ENCODE peak calls at places on chromosomes 3 and 15, in five cellular contexts. One of them, this sample, is unnamed.

GRCh38 chr3:67386446-67386845 is 268.0 kb downstream of the SUCLG2 start:
- DNase-seq in fibroblast of lung: no peak
- DNase-seq in stimulated activated naive CD8-positive, alpha-beta T cell treated with anti-CD3 and anti-CD28 coated beads, Interleukin-15, Interleukin-2, amounts not matched to agents 100 U/mL and 50 U/mL, for 24 hours: peak; percentile 7
- DNase-seq in bronchial epithelial cell: peak; percentile 73
- DNase-seq in activated T-helper 1 cell treated with anti-CD3 and anti-CD28 coated beads, Interleukin-2, amount 50 U/mL, for 16 hours: no peak
- DNase-seq in this sample: no peak

GRCh38 chr3:117622130-117622841 is 912.7 kb downstream of the TUSC7 start:
- DNase-seq in fibroblast of lung: peak; percentile 83
- DNase-seq in stimulated activated naive CD8-positive, alpha-beta T cell treated with anti-CD3 and anti-CD28 coated beads, Interleukin-15, Interleukin-2, amounts not matched to agents 100 U/mL and 50 U/mL, for 24 hours: no peak
- DNase-seq in bronchial epithelial cell: peak; percentile 96
- DNase-seq in activated T-helper 1 cell treated with anti-CD3 and anti-CD28 coated beads, Interleukin-2, amount 50 U/mL, for 16 hours: no peak
- DNase-seq in this sample: peak; percentile 72

GRCh38 chr3:13581485-13582365 is 32.8 kb downstream of the FBLN2 start:
- DNase-seq in fibroblast of lung: peak; percentile 40
- DNase-seq in stimulated activated naive CD8-positive, alpha-beta T cell treated with anti-CD3 and anti-CD28 coated beads, Interleukin-15, Interleukin-2, amounts not matched to agents 100 U/mL and 50 U/mL, for 24 hours: no peak
- DNase-seq in bronchial epithelial cell: no peak
- DNase-seq in activated T-helper 1 cell treated with anti-CD3 and anti-CD28 coated beads, Interleukin-2, amount 50 U/mL, for 16 hours: no peak
- DNase-seq in this sample: no peak

GRCh38 chr15:100918690-100919480 is at the start of gene LRRK1:
- DNase-seq in fibroblast of lung: peak; percentile 38
- DNase-seq in stimulated activated naive CD8-positive, alpha-beta T cell treated with anti-CD3 and anti-CD28 coated beads, Interleukin-15, Interleukin-2, amounts not matched to agents 100 U/mL and 50 U/mL, for 24 hours: peak; percentile 29
- DNase-seq in bronchial epithelial cell: peak; percentile 58
- DNase-seq in activated T-helper 1 cell treated with anti-CD3 and anti-CD28 coated beads, Interleukin-2, amount 50 U/mL, for 16 hours: no peak
- DNase-seq in this sample: no peak

GRCh38 chr15:91118796-91119590 is 18.9 kb downstream of the SV2B start:
- DNase-seq in fibroblast of lung: no peak
- DNase-seq in stimulated activated naive CD8-positive, alpha-beta T cell treated with anti-CD3 and anti-CD28 coated beads, Interleukin-15, Interleukin-2, amounts not matched to agents 100 U/mL and 50 U/mL, for 24 hours: no peak
- DNase-seq in bronchial epithelial cell: no peak
- DNase-seq in activated T-helper 1 cell treated with anti-CD3 and anti-CD28 coated beads, Interleukin-2, amount 50 U/mL, for 16 hours: no peak
- DNase-seq in this sample: no peak

GRCh38 chr3:7695067-7695466 is 806.6 kb upstream of the LMCD1 start:
- DNase-seq in fibroblast of lung: no peak
- DNase-seq in stimulated activated naive CD8-positive, alpha-beta T cell treated with anti-CD3 and anti-CD28 coated beads, Interleukin-15, Interleukin-2, amounts not matched to agents 100 U/mL and 50 U/mL, for 24 hours: no peak
- DNase-seq in bronchial epithelial cell: no peak
- DNase-seq in activated T-helper 1 cell treated with anti-CD3 and anti-CD28 coated beads, Interleukin-2, amount 50 U/mL, for 16 hours: no peak
- DNase-seq in this sample: no peak

GRCh38 chr3:124895756-124896155 is 8.6 kb upstream of the ITGB5 start:
- DNase-seq in fibroblast of lung: no peak
- DNase-seq in stimulated activated naive CD8-positive, alpha-beta T cell treated with anti-CD3 and anti-CD28 coated beads, Interleukin-15, Interleukin-2, amounts not matched to agents 100 U/mL and 50 U/mL, for 24 hours: no peak
- DNase-seq in bronchial epithelial cell: no peak
- DNase-seq in activated T-helper 1 cell treated with anti-CD3 and anti-CD28 coated beads, Interleukin-2, amount 50 U/mL, for 16 hours: no peak
- DNase-seq in this sample: no peak

GRCh38 chr3:124759666-124760401 is 29.6 kb downstream of the UMPS start:
- DNase-seq in fibroblast of lung: no peak
- DNase-seq in stimulated activated naive CD8-positive, alpha-beta T cell treated with anti-CD3 and anti-CD28 coated beads, Interleukin-15, Interleukin-2, amounts not matched to agents 100 U/mL and 50 U/mL, for 24 hours: no peak
- DNase-seq in bronchial epithelial cell: no peak
- DNase-seq in activated T-helper 1 cell treated with anti-CD3 and anti-CD28 coated beads, Interleukin-2, amount 50 U/mL, for 16 hours: no peak
- DNase-seq in this sample: no peak

GRCh38 chr3:126550488-126551051 is 8.2 kb downstream of the C3orf22 start:
- DNase-seq in fibroblast of lung: no peak
- DNase-seq in stimulated activated naive CD8-positive, alpha-beta T cell treated with anti-CD3 and anti-CD28 coated beads, Interleukin-15, Interleukin-2, amounts not matched to agents 100 U/mL and 50 U/mL, for 24 hours: no peak
- DNase-seq in bronchial epithelial cell: no peak
- DNase-seq in activated T-helper 1 cell treated with anti-CD3 and anti-CD28 coated beads, Interleukin-2, amount 50 U/mL, for 16 hours: no peak
- DNase-seq in this sample: no peak

GRCh38 chr3:37892917-37893595 is 31.4 kb downstream of the CTDSPL start:
- DNase-seq in fibroblast of lung: peak; percentile 53
- DNase-seq in stimulated activated naive CD8-positive, alpha-beta T cell treated with anti-CD3 and anti-CD28 coated beads, Interleukin-15, Interleukin-2, amounts not matched to agents 100 U/mL and 50 U/mL, for 24 hours: no peak
- DNase-seq in bronchial epithelial cell: no peak
- DNase-seq in activated T-helper 1 cell treated with anti-CD3 and anti-CD28 coated beads, Interleukin-2, amount 50 U/mL, for 16 hours: no peak
- DNase-seq in this sample: no peak

GRCh38 chr3:78818161-78818985 is 949.4 kb downstream of the ROBO1 start:
- DNase-seq in fibroblast of lung: no peak
- DNase-seq in stimulated activated naive CD8-positive, alpha-beta T cell treated with anti-CD3 and anti-CD28 coated beads, Interleukin-15, Interleukin-2, amounts not matched to agents 100 U/mL and 50 U/mL, for 24 hours: no peak
- DNase-seq in bronchial epithelial cell: no peak
- DNase-seq in activated T-helper 1 cell treated with anti-CD3 and anti-CD28 coated beads, Interleukin-2, amount 50 U/mL, for 16 hours: no peak
- DNase-seq in this sample: no peak

GRCh38 chr15:98706986-98707385 is 58.6 kb downstream of the IGF1R start:
- DNase-seq in fibroblast of lung: no peak
- DNase-seq in stimulated activated naive CD8-positive, alpha-beta T cell treated with anti-CD3 and anti-CD28 coated beads, Interleukin-15, Interleukin-2, amounts not matched to agents 100 U/mL and 50 U/mL, for 24 hours: no peak
- DNase-seq in bronchial epithelial cell: no peak
- DNase-seq in activated T-helper 1 cell treated with anti-CD3 and anti-CD28 coated beads, Interleukin-2, amount 50 U/mL, for 16 hours: no peak
- DNase-seq in this sample: no peak

GRCh38 chr3:154427685-154428291 is 2.2 kb downstream of the GPR149 start:
- DNase-seq in fibroblast of lung: no peak
- DNase-seq in stimulated activated naive CD8-positive, alpha-beta T cell treated with anti-CD3 and anti-CD28 coated beads, Interleukin-15, Interleukin-2, amounts not matched to agents 100 U/mL and 50 U/mL, for 24 hours: no peak
- DNase-seq in bronchial epithelial cell: no peak
- DNase-seq in activated T-helper 1 cell treated with anti-CD3 and anti-CD28 coated beads, Interleukin-2, amount 50 U/mL, for 16 hours: no peak
- DNase-seq in this sample: no peak

GRCh38 chr3:67048716-67049076 is 50.6 kb downstream of the KBTBD8 start:
- DNase-seq in fibroblast of lung: no peak
- DNase-seq in stimulated activated naive CD8-positive, alpha-beta T cell treated with anti-CD3 and anti-CD28 coated beads, Interleukin-15, Interleukin-2, amounts not matched to agents 100 U/mL and 50 U/mL, for 24 hours: no peak
- DNase-seq in bronchial epithelial cell: no peak
- DNase-seq in activated T-helper 1 cell treated with anti-CD3 and anti-CD28 coated beads, Interleukin-2, amount 50 U/mL, for 16 hours: no peak
- DNase-seq in this sample: no peak

GRCh38 chr3:183664913-183665381 is 29.5 kb downstream of the KLHL24 start:
- DNase-seq in fibroblast of lung: peak; percentile 97
- DNase-seq in stimulated activated naive CD8-positive, alpha-beta T cell treated with anti-CD3 and anti-CD28 coated beads, Interleukin-15, Interleukin-2, amounts not matched to agents 100 U/mL and 50 U/mL, for 24 hours: no peak
- DNase-seq in bronchial epithelial cell: peak; percentile 52
- DNase-seq in activated T-helper 1 cell treated with anti-CD3 and anti-CD28 coated beads, Interleukin-2, amount 50 U/mL, for 16 hours: no peak
- DNase-seq in this sample: peak; percentile 76

GRCh38 chr3:102529452-102529851 is 94.6 kb downstream of the ZPLD1 start:
- DNase-seq in fibroblast of lung: peak; percentile 44
- DNase-seq in stimulated activated naive CD8-positive, alpha-beta T cell treated with anti-CD3 and anti-CD28 coated beads, Interleukin-15, Interleukin-2, amounts not matched to agents 100 U/mL and 50 U/mL, for 24 hours: no peak
- DNase-seq in bronchial epithelial cell: peak; percentile 55
- DNase-seq in activated T-helper 1 cell treated with anti-CD3 and anti-CD28 coated beads, Interleukin-2, amount 50 U/mL, for 16 hours: no peak
- DNase-seq in this sample: no peak

GRCh38 chr15:81950841-81951414 is 94.9 kb downstream of the MEX3B start:
- DNase-seq in fibroblast of lung: no peak
- DNase-seq in stimulated activated naive CD8-positive, alpha-beta T cell treated with anti-CD3 and anti-CD28 coated beads, Interleukin-15, Interleukin-2, amounts not matched to agents 100 U/mL and 50 U/mL, for 24 hours: no peak
- DNase-seq in bronchial epithelial cell: no peak
- DNase-seq in activated T-helper 1 cell treated with anti-CD3 and anti-CD28 coated beads, Interleukin-2, amount 50 U/mL, for 16 hours: no peak
- DNase-seq in this sample: no peak

GRCh38 chr3:134211797-134212196 is 38.9 kb downstream of the RYK start:
- DNase-seq in fibroblast of lung: peak; percentile 75
- DNase-seq in stimulated activated naive CD8-positive, alpha-beta T cell treated with anti-CD3 and anti-CD28 coated beads, Interleukin-15, Interleukin-2, amounts not matched to agents 100 U/mL and 50 U/mL, for 24 hours: no peak
- DNase-seq in bronchial epithelial cell: peak; percentile 44
- DNase-seq in activated T-helper 1 cell treated with anti-CD3 and anti-CD28 coated beads, Interleukin-2, amount 50 U/mL, for 16 hours: no peak
- DNase-seq in this sample: peak; percentile 16

GRCh38 chr15:71800835-71801745 is 9.3 kb upstream of the NR2E3 start:
- DNase-seq in fibroblast of lung: peak; percentile 93
- DNase-seq in stimulated activated naive CD8-positive, alpha-beta T cell treated with anti-CD3 and anti-CD28 coated beads, Interleukin-15, Interleukin-2, amounts not matched to agents 100 U/mL and 50 U/mL, for 24 hours: peak; percentile 11
- DNase-seq in bronchial epithelial cell: peak; percentile 70
- DNase-seq in activated T-helper 1 cell treated with anti-CD3 and anti-CD28 coated beads, Interleukin-2, amount 50 U/mL, for 16 hours: no peak
- DNase-seq in this sample: peak; percentile 63

GRCh38 chr15:39642011-39642640 is 61.2 kb downstream of the THBS1 start:
- DNase-seq in fibroblast of lung: peak; percentile 47
- DNase-seq in stimulated activated naive CD8-positive, alpha-beta T cell treated with anti-CD3 and anti-CD28 coated beads, Interleukin-15, Interleukin-2, amounts not matched to agents 100 U/mL and 50 U/mL, for 24 hours: no peak
- DNase-seq in bronchial epithelial cell: peak; percentile 94
- DNase-seq in activated T-helper 1 cell treated with anti-CD3 and anti-CD28 coated beads, Interleukin-2, amount 50 U/mL, for 16 hours: no peak
- DNase-seq in this sample: no peak

GRCh38 chr3:152309031-152309430 is 40.3 kb downstream of the MBNL1 start:
- DNase-seq in fibroblast of lung: no peak
- DNase-seq in stimulated activated naive CD8-positive, alpha-beta T cell treated with anti-CD3 and anti-CD28 coated beads, Interleukin-15, Interleukin-2, amounts not matched to agents 100 U/mL and 50 U/mL, for 24 hours: no peak
- DNase-seq in bronchial epithelial cell: no peak
- DNase-seq in activated T-helper 1 cell treated with anti-CD3 and anti-CD28 coated beads, Interleukin-2, amount 50 U/mL, for 16 hours: no peak
- DNase-seq in this sample: no peak

GRCh38 chr15:63945005-63945788 is 101.1 kb downstream of the DAPK2 start:
- DNase-seq in fibroblast of lung: peak; percentile 47
- DNase-seq in stimulated activated naive CD8-positive, alpha-beta T cell treated with anti-CD3 and anti-CD28 coated beads, Interleukin-15, Interleukin-2, amounts not matched to agents 100 U/mL and 50 U/mL, for 24 hours: peak; percentile 80
- DNase-seq in bronchial epithelial cell: peak; percentile 59
- DNase-seq in activated T-helper 1 cell treated with anti-CD3 and anti-CD28 coated beads, Interleukin-2, amount 50 U/mL, for 16 hours: peak; percentile 31
- DNase-seq in this sample: no peak

GRCh38 chr3:128274837-128275236 is 121.6 kb downstream of the EEFSEC start:
- DNase-seq in fibroblast of lung: peak; percentile 83
- DNase-seq in stimulated activated naive CD8-positive, alpha-beta T cell treated with anti-CD3 and anti-CD28 coated beads, Interleukin-15, Interleukin-2, amounts not matched to agents 100 U/mL and 50 U/mL, for 24 hours: no peak
- DNase-seq in bronchial epithelial cell: peak; percentile 96
- DNase-seq in activated T-helper 1 cell treated with anti-CD3 and anti-CD28 coated beads, Interleukin-2, amount 50 U/mL, for 16 hours: no peak
- DNase-seq in this sample: peak; percentile 73

GRCh38 chr3:184491011-184491576 is 70.5 kb upstream of the EPHB3 start:
- DNase-seq in fibroblast of lung: no peak
- DNase-seq in stimulated activated naive CD8-positive, alpha-beta T cell treated with anti-CD3 and anti-CD28 coated beads, Interleukin-15, Interleukin-2, amounts not matched to agents 100 U/mL and 50 U/mL, for 24 hours: no peak
- DNase-seq in bronchial epithelial cell: peak; percentile 77
- DNase-seq in activated T-helper 1 cell treated with anti-CD3 and anti-CD28 coated beads, Interleukin-2, amount 50 U/mL, for 16 hours: no peak
- DNase-seq in this sample: no peak

GRCh38 chr15:51982013-51982769 is 10.6 kb upstream of the LEO1 start:
- DNase-seq in fibroblast of lung: peak; percentile 88
- DNase-seq in stimulated activated naive CD8-positive, alpha-beta T cell treated with anti-CD3 and anti-CD28 coated beads, Interleukin-15, Interleukin-2, amounts not matched to agents 100 U/mL and 50 U/mL, for 24 hours: peak; percentile 36
- DNase-seq in bronchial epithelial cell: peak; percentile 82
- DNase-seq in activated T-helper 1 cell treated with anti-CD3 and anti-CD28 coated beads, Interleukin-2, amount 50 U/mL, for 16 hours: no peak
- DNase-seq in this sample: peak; percentile 52

GRCh38 chr3:157148123-157148889 is 11.6 kb downstream of the CCNL1 start:
- DNase-seq in fibroblast of lung: no peak
- DNase-seq in stimulated activated naive CD8-positive, alpha-beta T cell treated with anti-CD3 and anti-CD28 coated beads, Interleukin-15, Interleukin-2, amounts not matched to agents 100 U/mL and 50 U/mL, for 24 hours: no peak
- DNase-seq in bronchial epithelial cell: no peak
- DNase-seq in activated T-helper 1 cell treated with anti-CD3 and anti-CD28 coated beads, Interleukin-2, amount 50 U/mL, for 16 hours: no peak
- DNase-seq in this sample: no peak

GRCh38 chr3:113054552-113054951 is 63.8 kb downstream of the GTPBP8 start:
- DNase-seq in fibroblast of lung: peak; percentile 86
- DNase-seq in stimulated activated naive CD8-positive, alpha-beta T cell treated with anti-CD3 and anti-CD28 coated beads, Interleukin-15, Interleukin-2, amounts not matched to agents 100 U/mL and 50 U/mL, for 24 hours: no peak
- DNase-seq in bronchial epithelial cell: peak; percentile 80
- DNase-seq in activated T-helper 1 cell treated with anti-CD3 and anti-CD28 coated beads, Interleukin-2, amount 50 U/mL, for 16 hours: no peak
- DNase-seq in this sample: peak; percentile 85

GRCh38 chr15:32036972-32037371 is 6.7 kb downstream of the CHRNA7 start:
- DNase-seq in fibroblast of lung: no peak
- DNase-seq in stimulated activated naive CD8-positive, alpha-beta T cell treated with anti-CD3 and anti-CD28 coated beads, Interleukin-15, Interleukin-2, amounts not matched to agents 100 U/mL and 50 U/mL, for 24 hours: no peak
- DNase-seq in bronchial epithelial cell: no peak
- DNase-seq in activated T-helper 1 cell treated with anti-CD3 and anti-CD28 coated beads, Interleukin-2, amount 50 U/mL, for 16 hours: no peak
- DNase-seq in this sample: no peak

GRCh38 chr3:50572158-50572557 is 2.8 kb downstream of the HEMK1 start:
- DNase-seq in fibroblast of lung: peak; percentile 67
- DNase-seq in stimulated activated naive CD8-positive, alpha-beta T cell treated with anti-CD3 and anti-CD28 coated beads, Interleukin-15, Interleukin-2, amounts not matched to agents 100 U/mL and 50 U/mL, for 24 hours: peak; percentile 83
- DNase-seq in bronchial epithelial cell: peak; percentile 47
- DNase-seq in activated T-helper 1 cell treated with anti-CD3 and anti-CD28 coated beads, Interleukin-2, amount 50 U/mL, for 16 hours: peak; percentile 72
- DNase-seq in this sample: no peak